ENCODE peak calls at places on chromosomes 4 and X, in seven cellular contexts. V, K, R, E, I, M and U are unnamed samples.

GRCh38 chr4:165974647-165975335 is 101.8 kb downstream of the TLL1 start:
- DNase-seq in I (no peak), M (no peak), E (no peak), V (no peak), R (no peak), K (no peak), U (no peak)

GRCh38 chr4:89338206-89338605 is 30.6 kb upstream of the GPRIN3 start:
- DNase-seq in M (no peak), R (no peak), E (no peak), K (no peak), V (no peak), I (no peak), U (no peak)

GRCh38 chr4:170978990-170979389 is 834.2 kb upstream of the GALNTL6 start:
- DNase-seq in R (peak), M (peak), I (peak), V (no peak), K (no peak), E (no peak), U (no peak)

GRCh38 chr4:46016306-46016705 is 107.5 kb downstream of the GABRG1 start:
- DNase-seq in I (peak), K (peak), R (no peak), E (no peak), V (no peak), M (no peak), U (no peak)

GRCh38 chr4:3635090-3635820 is 103.0 kb upstream of the LRPAP1 start:
- DNase-seq in R (no peak), E (no peak), K (no peak), V (no peak), M (no peak), I (no peak), U (no peak)

GRCh38 chrX:57445046-57445445 is 146.8 kb upstream of the ZXDB start:
- DNase-seq in K (no peak), I (peak), V (no peak), E (no peak), M (no peak), R (no peak), U (peak)

GRCh38 chr4:128220286-128221235 is 67.1 kb downstream of the PGRMC2 start:
- DNase-seq in I (peak), E (peak), M (no peak), K (no peak), R (no peak), V (peak), U (no peak)

GRCh38 chr4:164731827-164732474 is 22.0 kb upstream of the SMIM31 start:
- DNase-seq in R (peak), E (peak), I (peak), V (peak), M (peak), K (peak), U (peak)

GRCh38 chrX:1946974-1947373 is 332.1 kb downstream of the ASMT start:
- DNase-seq in M (no peak), I (no peak), K (no peak), V (no peak), E (no peak), R (no peak), U (no peak)

GRCh38 chr4:929096-929765 is 2.9 kb downstream of the GAK start:
- DNase-seq in E (no peak), I (no peak), M (no peak), R (no peak), V (no peak), K (no peak), U (no peak)

GRCh38 chrX:41313419-41313818 is 20.5 kb upstream of the DDX3X start:
- DNase-seq in M (no peak), R (no peak), V (peak), E (peak), K (no peak), I (no peak), U (peak)

GRCh38 chr4:39591290-39591689 is 47.4 kb downstream of the SMIM14 start:
- DNase-seq in I (no peak), K (no peak), E (no peak), M (no peak), V (peak), R (no peak), U (no peak)

GRCh38 chr4:159837071-159837470 is 734.2 kb downstream of the RAPGEF2 start:
- DNase-seq in E (no peak), I (no peak), R (no peak), V (no peak), M (no peak), K (no peak), U (no peak)

GRCh38 chrX:134460861-134461218 is 875 bp downstream of the HPRT1 start:
- DNase-seq in V (peak), R (no peak), M (no peak), I (peak), K (no peak), E (peak), U (peak)

GRCh38 chr4:4608214-4608537 is 66.3 kb upstream of the STX18 start:
- DNase-seq in I (no peak), M (no peak), E (no peak), V (no peak), R (no peak), K (no peak), U (no peak)

GRCh38 chr4:66539745-66540144 is 869.5 kb upstream of the EPHA5 start:
- DNase-seq in V (no peak), K (no peak), I (no peak), E (no peak), R (no peak), M (no peak), U (no peak)

GRCh38 chr4:24657768-24658617 is 73.6 kb upstream of the DHX15 start:
- DNase-seq in E (peak), V (peak), K (no peak), I (peak), R (no peak), M (no peak), U (peak)

GRCh38 chr4:110195561-110196205 is 2.7 kb downstream of the ELOVL6 start:
- DNase-seq in M (no peak), I (peak), K (no peak), R (no peak), V (peak), E (peak), U (no peak)

GRCh38 chr4:148822572-148823418 is 380.6 kb upstream of the NR3C2 start:
- DNase-seq in K (no peak), V (no peak), R (no peak), M (no peak), E (no peak), I (no peak), U (no peak)

GRCh38 chr4:175346381-175346780 is 428.2 kb downstream of the ADAM29 start:
- DNase-seq in R (no peak), I (no peak), V (no peak), M (no peak), K (no peak), E (no peak), U (no peak)

GRCh38 chr4:126993351-126993750 is 639.4 kb upstream of the INTU start:
- DNase-seq in K (no peak), M (no peak), E (no peak), I (no peak), V (no peak), R (no peak), U (no peak)

GRCh38 chr4:60682901-60683300 is 517.2 kb upstream of the ADGRL3 start:
- DNase-seq in V (peak), I (no peak), E (no peak), R (no peak), K (no peak), M (no peak), U (no peak)

GRCh38 chrX:69396916-69397315 is 107.2 kb upstream of the NALF2 start:
- DNase-seq in M (no peak), R (peak), K (peak), V (no peak), I (peak), E (no peak), U (no peak)

GRCh38 chrX:55161581-55161980 is 58.6 kb upstream of the PAGE5 start:
- DNase-seq in E (no peak), M (no peak), I (peak), V (no peak), R (peak), K (peak), U (no peak)

GRCh38 chrX:110327336-110327735 is 9.5 kb upstream of the AMMECR1 start:
- DNase-seq in E (no peak), K (no peak), R (no peak), M (no peak), I (no peak), V (no peak), U (no peak)

GRCh38 chrX:71579136-71579989 is 1.1 kb downstream of the GCNA start:
- DNase-seq in K (no peak), V (no peak), E (no peak), R (peak), M (no peak), I (peak), U (no peak)

GRCh38 chrX:71579990-71580380 is 1.7 kb downstream of the GCNA start:
- DNase-seq in E (no peak), M (no peak), K (no peak), V (no peak), R (no peak), I (no peak), U (no peak)

GRCh38 chrX:71581210-71581609 is 3.0 kb downstream of the GCNA start:
- DNase-seq in V (no peak), K (no peak), R (no peak), E (no peak), M (no peak), I (no peak), U (no peak)

GRCh38 chrX:71578253-71579135 is at the start of gene GCNA:
- DNase-seq in E (no peak), M (no peak), V (no peak), R (no peak), I (no peak), K (no peak), U (no peak)

GRCh38 chrX:71577682-71578081 is 555 bp upstream of the GCNA start:
- DNase-seq in E (no peak), K (no peak), I (no peak), R (no peak), V (no peak), M (no peak), U (no peak)
- H2BK5ac ChIP-seq in E (no peak), K (no peak), I (no peak), R (no peak), V (no peak), M (no peak), U (no peak)

GRCh38 chr4:135316266-135316779 is 1114.7 kb upstream of the PABPC4L start:
- DNase-seq in M (no peak), E (no peak), K (no peak), I (no peak), R (no peak), V (no peak), U (no peak)
- H2BK5ac ChIP-seq in M (no peak), E (no peak), K (no peak), I (no peak), R (no peak), V (no peak), U (no peak)

DNA sequence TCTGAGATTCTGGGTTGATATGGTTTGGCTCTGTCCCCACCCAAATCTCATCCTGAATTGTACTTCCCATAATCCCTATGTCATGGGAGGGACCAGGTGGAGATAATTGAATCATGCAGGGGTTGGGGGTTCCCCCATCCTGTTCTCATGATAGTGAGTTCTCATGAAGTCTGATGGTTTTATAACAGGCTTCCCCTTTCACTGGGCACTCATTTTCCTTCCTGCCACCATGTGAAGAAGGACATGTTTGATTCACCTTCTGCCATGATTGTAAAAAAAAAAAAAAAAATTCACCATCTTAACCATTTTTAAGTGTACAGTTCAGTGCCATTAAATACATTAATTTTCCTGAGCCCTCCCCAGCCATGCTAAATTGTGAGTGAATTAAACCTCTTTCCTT is 42.6 kb downstream of the SUPT20HL2 start:
- DNase-seq in M (no peak), I (no peak), E (no peak), R (no peak), K (no peak), V (no peak), U (no peak)
- H2BK5ac ChIP-seq in M (no peak), I (no peak), E (no peak), R (no peak), K (no peak), V (no peak), U (no peak)

DNA sequence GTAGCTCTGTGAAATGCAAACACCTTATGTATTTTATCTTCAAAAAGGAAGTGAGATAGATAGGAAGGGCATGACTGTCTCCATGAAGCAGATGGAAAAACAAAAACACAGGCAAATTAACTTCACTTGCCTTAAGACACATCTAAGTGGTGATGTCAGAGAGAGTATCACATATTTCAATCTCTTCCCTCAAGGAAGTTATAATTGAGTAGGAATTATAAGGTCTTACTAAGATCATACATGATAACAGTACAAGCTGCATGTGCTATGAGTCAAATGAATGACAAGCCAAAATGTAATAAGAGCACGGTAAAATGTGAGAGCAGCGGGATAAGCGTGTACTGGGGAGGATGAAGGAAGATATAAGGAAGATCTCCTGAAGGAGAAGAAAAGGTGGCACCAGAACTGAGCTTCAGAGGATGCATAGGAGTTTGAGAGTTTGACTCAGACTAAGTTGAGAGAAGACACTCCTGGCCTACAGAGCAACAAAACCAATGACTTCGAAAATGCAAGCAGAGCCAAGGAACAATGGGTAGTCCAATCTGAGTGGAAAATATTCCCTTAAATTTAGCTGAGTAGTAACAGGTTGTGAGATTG is 43.3 kb upstream of the GALNT7 start:
- DNase-seq in M (no peak), V (no peak), K (no peak), E (no peak), R (no peak), I (no peak), U (peak)
- H2BK5ac ChIP-seq in M (no peak), V (no peak), K (no peak), E (no peak), R (no peak), I (no peak), U (no peak)

GRCh38 chr4:142267101-142267500 is 579.0 kb downstream of the INPP4B start:
- DNase-seq in M (no peak), E (no peak), I (no peak), V (no peak), K (no peak), R (no peak), U (no peak)
- H2BK5ac ChIP-seq in M (no peak), E (no peak), I (no peak), V (peak), K (no peak), R (no peak), U (no peak)